ENCODE peak calls at places on chromosomes 5 and 9, in four cellular contexts. C is erythroblast, E is adrenal gland, K is lower leg skin. Z is an unnamed sample.
A peak's percentile ranks its signal among the peaks of the same experiment; 100 is the strongest.

GRCh38 chr5:150285114-150285513 is 4.5 kb downstream of the CAMK2A start:
- DNase-seq in C (no peak), K (no peak), E (no peak), Z (no peak)

GRCh38 chr5:110343616-110344015 is 382.9 kb downstream of the TMEM232 start:
- DNase-seq in C (no peak), K (no peak), E (no peak), Z (no peak)

GRCh38 chr9:37676411-37676830 is 25.7 kb downstream of the FRMPD1 start:
- DNase-seq in K (no peak), C (no peak), E (no peak), Z (no peak)

GRCh38 chr9:3939820-3940219 is 360.0 kb downstream of the GLIS3 start:
- DNase-seq in E (no peak), C (no peak), K (no peak), Z (no peak)

GRCh38 chr9:106697799-106698591 is 165.0 kb upstream of the ZNF462 start:
- DNase-seq in C (no peak), K (peak; percentile 91), E (peak; percentile 87), Z (peak; percentile 88)

GRCh38 chr9:123377211-123377971 is 21.4 kb downstream of the CRB2 start:
- DNase-seq in K (no peak), C (peak; percentile 42), E (no peak), Z (no peak)

GRCh38 chr5:665541-665955 is 27.6 kb downstream of the TPPP start:
- DNase-seq in C (no peak), K (no peak), E (no peak), Z (no peak)

GRCh38 chr5:168681556-168682183 is 102.5 kb upstream of the PANK3 start:
- DNase-seq in E (peak; percentile 76), C (no peak), K (no peak), Z (peak; percentile 47)

GRCh38 chr5:138466900-138467710 is 1.8 kb downstream of the EGR1 start:
- DNase-seq in C (peak; percentile 43), E (peak; percentile 69), K (no peak), Z (peak; percentile 16)

GRCh38 chr5:2374703-2375102 is 376.8 kb downstream of the IRX2 start:
- DNase-seq in K (peak; percentile 57), C (no peak), E (peak; percentile 5), Z (no peak)

GRCh38 chr5:112183103-112183634 is 235.9 kb downstream of the EPB41L4A start:
- DNase-seq in C (peak; percentile 9), K (no peak), E (no peak), Z (no peak)

GRCh38 chr5:149735066-149735465 is 5.0 kb downstream of the PPARGC1B start:
- DNase-seq in K (peak; percentile 81), C (no peak), E (no peak), Z (peak; percentile 5)

GRCh38 chr5:151406322-151406947 is 41.0 kb upstream of the SLC36A1 start:
- DNase-seq in K (no peak), E (peak; percentile 32), C (peak; percentile 92), Z (peak; percentile 5)

GRCh38 chr5:150444770-150445169 is 4.8 kb downstream of the RPS14 start:
- DNase-seq in E (no peak), C (no peak), K (no peak), Z (no peak)

GRCh38 chr5:24162343-24162742 is 482.4 kb downstream of the CDH10 start:
- DNase-seq in K (no peak), E (no peak), C (no peak), Z (no peak)

GRCh38 chr5:72151646-72152045 is 44.4 kb downstream of the MAP1B start:
- DNase-seq in E (no peak), K (no peak), C (peak; percentile 33), Z (no peak)

GRCh38 chr9:17839744-17840143 is 260.9 kb downstream of the SH3GL2 start:
- DNase-seq in E (no peak), K (no peak), C (no peak), Z (no peak)

GRCh38 chr5:14128079-14128478 is 15.1 kb upstream of the TRIO start:
- DNase-seq in K (no peak), E (no peak), C (no peak), Z (no peak)

GRCh38 chr9:134993996-134994720 is 76.4 kb upstream of the FCN1 start:
- DNase-seq in E (no peak), C (no peak), K (peak; percentile 82), Z (no peak)

GRCh38 chr9:97756991-97757390 is 59.9 kb upstream of the XPA start:
- DNase-seq in E (no peak), C (no peak), K (peak; percentile 67), Z (peak; percentile 77)

GRCh38 chr9:89317282-89317681 is 1.0 kb upstream of the SECISBP2 start:
- DNase-seq in K (no peak), C (no peak), E (no peak), Z (no peak)

GRCh38 chr5:109411175-109411514 is 1.4 kb upstream of the PJA2 start:
- DNase-seq in C (no peak), E (no peak), K (no peak), Z (no peak)

GRCh38 chr9:137216188-137216965 is 5.7 kb downstream of the RNF208 start:
- DNase-seq in C (no peak), E (no peak), K (no peak), Z (no peak)

GRCh38 chr9:137218212-137218753 is 3.8 kb downstream of the RNF208 start:
- DNase-seq in E (no peak), C (no peak), K (no peak), Z (no peak)

GRCh38 chr9:137215196-137215986 is 6.6 kb downstream of the RNF208 start:
- DNase-seq in K (no peak), C (no peak), E (no peak), Z (no peak)

GRCh38 chr9:137218754-137219271 is 3.2 kb downstream of the RNF208 start:
- DNase-seq in E (peak; percentile 83), C (peak; percentile 89), K (no peak), Z (no peak)

DNA sequence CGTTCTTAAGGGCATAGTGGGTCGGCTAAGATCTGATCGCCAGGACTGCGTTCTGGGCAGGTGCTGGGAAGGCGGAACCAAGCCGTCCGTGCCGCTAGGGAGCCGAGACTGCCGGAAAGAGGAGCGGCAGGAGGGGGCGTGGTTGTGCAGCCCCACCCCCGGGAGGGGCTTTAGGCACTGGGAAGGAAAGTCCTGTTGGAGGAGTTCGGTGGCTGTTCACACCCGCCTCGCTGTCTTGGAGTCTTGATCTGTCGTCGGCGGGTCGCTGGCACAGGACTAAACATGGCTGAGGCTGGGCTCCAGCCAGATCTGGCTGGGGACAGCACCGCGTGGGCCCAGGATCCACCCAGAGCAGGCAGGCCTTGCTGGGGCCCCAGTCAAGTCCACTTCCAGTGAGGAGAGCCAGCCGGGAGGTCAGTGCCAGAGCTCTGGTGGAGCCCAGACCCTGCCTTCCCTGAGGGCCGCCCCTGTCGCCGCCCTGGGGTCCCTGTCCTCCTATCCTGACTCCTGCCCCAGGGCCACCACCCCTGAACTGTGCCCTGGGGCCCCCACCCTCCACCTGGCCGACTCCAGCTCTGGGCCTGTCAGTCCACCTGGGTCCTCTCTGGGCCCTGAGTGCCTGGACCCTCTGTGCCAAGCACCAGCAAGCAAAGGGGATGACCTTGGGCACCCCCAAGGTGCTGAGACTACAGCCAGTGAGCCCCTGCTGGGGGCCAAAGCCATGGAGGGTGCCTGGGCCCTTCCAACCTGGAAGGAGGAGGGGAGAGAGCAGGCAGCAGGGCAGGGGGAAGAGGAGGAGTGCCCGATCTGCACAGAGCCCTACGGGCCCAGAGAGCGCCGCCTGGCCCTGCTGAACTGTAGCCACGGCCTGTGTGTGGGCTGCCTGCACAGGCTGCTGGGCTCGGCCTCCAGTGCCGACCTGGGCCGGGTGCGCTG is 4.5 kb downstream of the RNF208 start:
- DNase-seq in K (peak; percentile 94), C (no peak), E (peak; percentile 89), Z (peak; percentile 81)
- TF ChIP-seq POLR2A in K (no peak), C (no peak), E (peak; percentile 81), Z (peak; percentile 23)

DNA sequence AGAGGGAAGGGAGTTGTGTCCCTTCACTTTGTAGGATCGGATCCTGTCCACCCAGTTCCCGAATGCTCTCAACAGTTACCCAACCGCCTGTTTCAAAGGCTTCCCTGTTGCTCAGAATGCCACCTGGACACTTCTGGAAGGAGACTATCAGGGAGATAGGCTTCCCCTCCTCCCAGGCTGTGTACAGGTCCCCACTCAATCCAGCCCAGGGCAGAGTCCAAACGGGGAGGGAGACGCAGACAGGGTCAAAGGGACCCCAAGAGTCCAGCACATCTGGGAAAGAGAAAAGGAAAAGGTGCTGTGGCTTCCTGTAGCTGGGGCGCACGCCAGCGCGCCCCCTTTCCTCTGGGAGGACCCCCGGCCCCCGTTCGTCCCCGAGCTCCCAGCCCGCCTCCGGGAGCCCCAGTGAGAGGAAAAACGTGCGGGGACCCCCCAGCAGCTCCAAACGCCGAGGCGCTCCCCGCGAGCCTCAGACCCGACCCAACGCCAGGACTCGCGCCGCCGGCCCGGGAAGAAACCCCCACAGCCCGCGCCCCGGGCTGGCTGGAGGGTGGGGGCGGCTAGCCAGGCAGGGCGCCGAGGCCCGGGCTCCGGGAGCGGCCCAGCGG is 640 bp downstream of the SURF4 start:
- DNase-seq in K (no peak), E (peak; percentile 53), C (peak; percentile 57), Z (peak; percentile 22)
- TF ChIP-seq POLR2A in K (no peak), E (peak; percentile 15), C (no peak), Z (no peak)

DNA sequence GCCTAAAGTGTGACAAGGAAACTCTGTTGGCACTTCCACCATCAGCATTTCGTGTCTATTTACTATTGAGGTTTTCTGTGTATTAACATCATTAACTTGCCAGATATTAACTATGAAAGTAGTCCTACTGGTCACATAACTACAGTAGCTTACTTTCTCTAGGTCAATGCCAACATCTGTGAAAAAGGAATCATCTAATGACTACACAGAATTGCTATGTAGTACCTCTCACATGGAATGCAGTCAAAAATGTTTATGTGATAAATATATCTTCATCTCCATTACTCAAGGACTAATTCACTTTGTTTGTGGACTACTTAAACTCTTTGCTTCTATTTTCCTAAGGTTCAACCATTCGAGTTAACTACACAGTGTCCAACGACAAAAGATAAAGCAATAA is 2.1 kb downstream of the SCAI start:
- DNase-seq in C (no peak), E (no peak), K (no peak), Z (no peak)
- TF ChIP-seq POLR2A in C (no peak), E (no peak), K (no peak), Z (no peak)

DNA sequence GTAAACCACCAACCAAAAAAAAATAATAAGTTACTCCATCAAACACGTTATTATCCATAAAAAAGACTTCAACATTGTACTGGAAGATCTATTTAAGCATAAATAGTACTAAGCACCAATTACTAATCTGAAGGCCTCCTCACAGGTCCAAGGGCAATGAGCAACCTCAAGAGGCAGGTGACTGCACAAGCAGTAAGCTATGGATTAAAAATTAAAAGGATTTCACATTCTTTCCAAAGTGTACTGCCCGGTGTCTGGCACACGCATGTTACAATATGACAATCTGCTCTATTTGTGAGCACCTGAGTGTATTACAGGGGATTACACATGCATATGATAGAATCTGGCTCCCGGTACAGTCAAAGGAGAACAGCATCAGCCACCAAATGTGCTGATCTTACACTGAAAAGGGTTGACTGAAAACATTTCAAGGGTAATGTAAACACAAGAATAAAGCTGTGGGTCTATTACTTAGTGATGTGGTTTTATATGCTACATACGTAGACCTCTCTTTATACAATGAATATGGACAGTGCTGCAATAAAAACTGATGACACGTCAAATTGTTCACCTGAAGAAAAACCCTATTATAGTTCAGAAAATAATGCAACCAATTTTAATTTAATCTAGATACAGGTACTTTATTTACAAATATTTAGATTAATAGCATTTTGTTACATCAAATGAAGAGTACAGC is 22.8 kb downstream of the RAB14 start:
- DNase-seq in K (no peak), C (no peak), E (no peak), Z (no peak)
- TF ChIP-seq POLR2A in K (no peak), C (no peak), E (no peak), Z (no peak)

GRCh38 chr5:132777209-132778069 is at the start of gene SEPTIN8:
- DNase-seq in K (peak; percentile 93), E (peak; percentile 50), C (peak; percentile 67), Z (peak; percentile 49)
- TF ChIP-seq POLR2A in K (no peak), E (no peak), C (peak; percentile 18), Z (peak; percentile 28)

GRCh38 chr5:132497488-132497997 is 7.0 kb upstream of the IRF1 start:
- DNase-seq in K (peak; percentile 91), E (peak; percentile 76), C (no peak), Z (peak; percentile 30)
- TF ChIP-seq POLR2A in K (no peak), E (no peak), C (no peak), Z (no peak)